ENCODE peak calls at places on chromosomes 6 and 20, in four cellular contexts. V is lower leg skin; Y is stimulated activated CD4-positive, alpha-beta T cell treated with anti-CD3 and anti-CD28 coated beads, Interleukin-1b, Interleukin-23, amount 100 ng/mL, for 1 hour; C is dorsolateral prefrontal cortex. Z is an unnamed sample.

GRCh38 chr6:14787677-14788076 is 458.2 kb upstream of the JARID2 start:
- DNase-seq in Y (no peak), C (no peak), V (no peak), Z (no peak)

GRCh38 chr6:111711476-111711875 is 105.8 kb upstream of the TRAF3IP2 start:
- DNase-seq in V (no peak), Y (no peak), C (peak), Z (no peak)

GRCh38 chr20:43516251-43516824 is 8.8 kb downstream of the L3MBTL1 start:
- DNase-seq in C (no peak), Y (no peak), V (no peak), Z (no peak)

GRCh38 chr6:18323935-18324707 is 59.8 kb upstream of the DEK start:
- DNase-seq in V (no peak), Y (no peak), C (no peak), Z (no peak)

GRCh38 chr6:16973545-16974386 is 128.1 kb upstream of the STMND1 start:
- DNase-seq in V (no peak), C (no peak), Y (no peak), Z (no peak)

GRCh38 chr6:45000833-45001232 is 327.3 kb upstream of the RUNX2 start:
- DNase-seq in V (no peak), Y (no peak), C (no peak), Z (no peak)

GRCh38 chr20:5002077-5002413 is 735 bp upstream of the SLC23A2 start:
- DNase-seq in V (no peak), C (peak), Y (no peak), Z (no peak)

GRCh38 chr6:135002229-135002844 is 52.3 kb downstream of the HBS1L start:
- DNase-seq in C (no peak), V (no peak), Y (no peak), Z (no peak)

GRCh38 chr20:32249030-32249738 is 28.3 kb upstream of the KIF3B start:
- DNase-seq in C (no peak), Y (no peak), V (no peak), Z (no peak)

GRCh38 chr6:15132854-15133670 is 112.8 kb upstream of the JARID2 start:
- DNase-seq in C (no peak), V (peak), Y (no peak), Z (no peak)

GRCh38 chr6:21664263-21665081 is 70.9 kb downstream of the SOX4 start:
- DNase-seq in Y (no peak), C (no peak), V (no peak), Z (no peak)

GRCh38 chr6:32947552-32948465 is 5.1 kb downstream of the HLA-DMA start:
- DNase-seq in C (no peak), V (no peak), Y (no peak), Z (no peak)

GRCh38 chr6:2973656-2974055 is 2.3 kb upstream of the SERPINB6 start:
- DNase-seq in Y (no peak), C (no peak), V (no peak), Z (peak)

GRCh38 chr6:16739329-16739801 is 21.9 kb downstream of the ATXN1 start:
- DNase-seq in V (no peak), Y (no peak), C (no peak), Z (no peak)

GRCh38 chr6:158039178-158039557 is 57.5 kb downstream of the SYNJ2 start:
- DNase-seq in V (no peak), Y (no peak), C (no peak), Z (no peak)

GRCh38 chr6:52333840-52334200 is 28.1 kb upstream of the PAQR8 start:
- DNase-seq in C (no peak), V (no peak), Y (no peak), Z (no peak)

GRCh38 chr6:15513801-15514711 is 148.8 kb downstream of the DTNBP1 start:
- DNase-seq in C (no peak), Y (no peak), V (no peak), Z (no peak)

GRCh38 chr20:41509316-41509715 is 108.9 kb downstream of the CHD6 start:
- DNase-seq in V (no peak), C (no peak), Y (no peak), Z (no peak)

GRCh38 chr6:17280552-17281090 is 540 bp upstream of the RBM24 start:
- DNase-seq in V (peak), C (peak), Y (no peak), Z (no peak)

GRCh38 chr6:74133073-74133472 is 437.1 kb downstream of the CD109 start:
- DNase-seq in Y (no peak), V (no peak), C (no peak), Z (no peak)

GRCh38 chr6:53527249-53527765 is 17.6 kb downstream of the GCLC start:
- DNase-seq in Y (no peak), C (no peak), V (no peak), Z (no peak)

GRCh38 chr6:6546318-6547110 is 42.0 kb upstream of the LY86 start:
- DNase-seq in Y (peak), V (no peak), C (peak), Z (peak)

GRCh38 chr20:46001498-46001897 is 7.2 kb upstream of the MMP9 start:
- DNase-seq in Y (no peak), V (no peak), C (no peak), Z (no peak)

GRCh38 chr20:54212226-54212625 is 4.3 kb downstream of the PFDN4 start:
- DNase-seq in Y (no peak), C (no peak), V (no peak), Z (no peak)